ENCODE peak calls at places on chromosomes 4 and X, in nine cellular contexts. T is SK-N-SH, H is GM23338, X is A549, Y is HepG2, N is K562, E is HL-60, W is HCT116, I is GM12878. C is an unnamed sample.

GRCh38 chr4:105145059-105145912 is 1.4 kb upstream of the TET2 start:
- DNase-seq in T (no peak), H (no peak), X (no peak), Y (no peak), N (no peak), E (peak; percentile 62), W (no peak), I (no peak), C (no peak)

GRCh38 chrX:9805956-9806355 is 19.7 kb downstream of the SHROOM2 start:
- DNase-seq in T (no peak), H (no peak), X (no peak), Y (no peak), N (no peak), E (no peak), W (no peak), I (no peak), C (no peak)

GRCh38 chrX:112642349-112642748 is 37.4 kb downstream of the LHFPL1 start:
- DNase-seq in T (peak; percentile 39), H (peak; percentile 67), X (peak; percentile 12), Y (peak; percentile 11), N (peak; percentile 18), E (peak; percentile 25), W (peak; percentile 21), I (no peak), C (peak; percentile 47)

GRCh38 chr4:38013461-38014366 is 53.5 kb downstream of the PTTG2 start:
- DNase-seq in T (no peak), H (no peak), X (no peak), Y (no peak), N (no peak), E (no peak), W (peak; percentile 31), I (no peak), C (peak; percentile 10)

GRCh38 chr4:138062929-138063328 is 179.2 kb downstream of the SLC7A11 start:
- DNase-seq in T (no peak), H (peak; percentile 60), X (no peak), Y (no peak), N (no peak), E (no peak), W (no peak), I (no peak), C (no peak)

GRCh38 chr4:151371045-151371605 is 37.9 kb upstream of the FHIP1A start:
- DNase-seq in T (no peak), H (no peak), X (no peak), Y (no peak), N (no peak), E (no peak), W (no peak), I (no peak), C (no peak)

GRCh38 chrX:120753413-120754251 is 122.0 kb downstream of the CT47B1 start:
- DNase-seq in T (no peak), H (no peak), X (no peak), Y (no peak), N (no peak), E (no peak), W (no peak), I (no peak), C (no peak)

GRCh38 chrX:9342581-9343051 is 122.2 kb upstream of the TBL1X start:
- DNase-seq in T (peak; percentile 90), H (peak; percentile 84), X (peak; percentile 84), Y (peak; percentile 29), N (peak; percentile 90), E (peak; percentile 88), W (peak; percentile 71), I (no peak), C (no peak)

GRCh38 chrX:20477836-20478532 is 211.3 kb upstream of the RPS6KA3 start:
- DNase-seq in T (no peak), H (no peak), X (no peak), Y (no peak), N (no peak), E (no peak), W (no peak), I (no peak), C (no peak)

GRCh38 chrX:40563784-40564183 is 17.0 kb upstream of the ATP6AP2 start:
- DNase-seq in T (no peak), H (no peak), X (no peak), Y (no peak), N (no peak), E (no peak), W (no peak), I (no peak), C (no peak)

GRCh38 chr4:8266508-8266907 is 3.0 kb upstream of the HTRA3 start:
- DNase-seq in T (no peak), H (no peak), X (no peak), Y (no peak), N (peak; percentile 24), E (no peak), W (no peak), I (no peak), C (no peak)

GRCh38 chrX:153521034-153521433 is 3.6 kb downstream of the ATP2B3 start:
- DNase-seq in T (peak; percentile 76), H (no peak), X (no peak), Y (no peak), N (no peak), E (no peak), W (no peak), I (no peak), C (no peak)

GRCh38 chrX:101385795-101386541 is at the start of gene BTK:
- DNase-seq in T (no peak), H (no peak), X (no peak), Y (no peak), N (peak; percentile 73), E (peak; percentile 80), W (no peak), I (peak; percentile 68), C (no peak)

GRCh38 chr4:98314791-98315565 is 53.8 kb downstream of the RAP1GDS1 start:
- DNase-seq in T (no peak), H (no peak), X (no peak), Y (no peak), N (no peak), E (no peak), W (no peak), I (no peak), C (no peak)

GRCh38 chr4:152462715-152463114 is 73.2 kb downstream of the FBXW7 start:
- DNase-seq in T (no peak), H (no peak), X (no peak), Y (no peak), N (no peak), E (no peak), W (no peak), I (no peak), C (no peak)

GRCh38 chr4:107153228-107153627 is 117.1 kb upstream of the DKK2 start:
- DNase-seq in T (no peak), H (peak; percentile 89), X (no peak), Y (peak; percentile 11), N (no peak), E (no peak), W (no peak), I (no peak), C (no peak)

GRCh38 chrX:47530054-47530453 is 31.0 kb upstream of the ARAF start:
- DNase-seq in T (no peak), H (no peak), X (no peak), Y (no peak), N (no peak), E (peak; percentile 24), W (no peak), I (no peak), C (no peak)

GRCh38 chr4:165378763-165379631 is at the start of gene CPE:
- DNase-seq in T (peak; percentile 95), H (peak; percentile 77), X (peak; percentile 58), Y (peak; percentile 81), N (no peak), E (peak; percentile 63), W (peak; percentile 57), I (no peak), C (no peak)

GRCh38 chr4:152206646-152207435 is 329.1 kb downstream of the FBXW7 start:
- DNase-seq in T (no peak), H (no peak), X (no peak), Y (no peak), N (no peak), E (no peak), W (no peak), I (no peak), C (no peak)

GRCh38 chr4:16187455-16187854 is 38.8 kb downstream of the TAPT1 start:
- DNase-seq in T (no peak), H (no peak), X (no peak), Y (no peak), N (no peak), E (no peak), W (no peak), I (no peak), C (no peak)
- TF ChIP-seq REST in T (no peak), H (no peak), X (no peak), Y (no peak), N (no peak), E (no peak), W (no peak), I (no peak), C (no peak)

DNA sequence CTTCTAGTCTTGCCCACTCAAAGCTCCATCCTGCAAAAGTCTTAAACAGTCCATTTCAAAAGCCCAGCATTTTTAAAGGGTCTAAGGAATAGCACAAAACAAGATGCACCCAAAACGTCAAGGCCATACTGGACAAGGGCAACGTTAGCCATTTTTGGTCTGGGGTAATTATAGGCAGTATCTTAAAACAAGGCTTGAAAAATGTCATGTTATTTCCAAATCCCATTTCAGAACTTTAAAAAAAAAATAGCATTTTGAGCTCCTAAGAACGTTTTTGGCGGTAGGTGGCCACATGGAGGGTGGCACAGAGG is 584 bp upstream of the TMEM165 start:
- DNase-seq in T (no peak), H (no peak), X (no peak), Y (no peak), N (no peak), E (no peak), W (no peak), I (no peak), C (no peak)
- TF ChIP-seq CTCF in T (peak; percentile 31), H (no peak), X (no peak), Y (no peak), N (no peak), E (no peak), W (peak; percentile 23), I (no peak), C (no peak)

DNA sequence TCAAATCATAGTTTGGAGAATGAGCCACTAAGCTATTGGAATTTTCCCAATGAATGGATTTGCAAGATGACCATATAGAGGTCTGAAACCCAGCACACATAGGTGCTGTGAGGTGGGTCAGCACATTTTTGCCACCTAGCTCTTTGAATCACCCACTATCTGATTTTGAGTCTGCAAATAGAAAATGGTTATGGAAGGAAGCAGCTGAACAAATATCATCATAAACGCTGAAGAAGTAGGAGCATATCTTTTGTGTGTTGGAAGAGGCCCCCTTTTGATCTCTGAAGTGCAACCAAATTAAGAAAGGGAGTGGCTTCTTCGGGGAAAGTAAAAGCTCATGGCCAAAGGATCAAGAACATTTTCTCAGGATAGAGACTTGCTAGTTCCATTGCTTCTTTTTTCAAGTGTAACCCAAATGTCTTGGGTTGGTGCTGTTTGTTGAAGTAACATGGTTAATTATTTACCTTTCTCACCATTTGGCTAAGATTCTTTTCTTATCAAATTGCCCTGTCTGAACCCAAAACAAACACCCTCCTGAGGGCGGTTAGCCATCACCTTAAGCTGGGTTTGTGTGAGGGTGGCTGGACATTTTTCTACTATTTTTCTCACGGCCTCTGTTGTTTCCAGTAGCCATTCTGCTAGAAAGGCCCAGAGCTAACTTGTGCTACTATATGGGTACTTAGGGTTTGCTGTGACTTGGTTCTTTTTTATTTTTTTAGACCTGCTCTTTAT is 18.4 kb upstream of the SORBS2 start:
- DNase-seq in T (no peak), H (no peak), X (no peak), Y (no peak), N (no peak), E (no peak), W (no peak), I (no peak), C (no peak)
- TF ChIP-seq REST in T (no peak), H (no peak), X (no peak), Y (no peak), N (no peak), E (no peak), W (no peak), I (no peak), C (no peak)

GRCh38 chrX:56281789-56282188 is 49.6 kb downstream of the KLF8 start:
- DNase-seq in T (peak; percentile 3), H (peak; percentile 21), X (peak; percentile 1), Y (peak; percentile 8), N (no peak), E (no peak), W (peak; percentile 3), I (no peak), C (peak; percentile 2)
- TF ChIP-seq CTCF in T (peak; percentile 47), H (peak; percentile 28), X (peak; percentile 34), Y (peak; percentile 55), N (peak; percentile 39), E (no peak), W (peak; percentile 35), I (peak; percentile 37), C (peak; percentile 35)

C was measured in Panc1.